ENCODE peak calls at places on chromosomes 16 and 17, in seven cellular contexts. One of them, this sample, is unnamed.

GRCh38 chr17:63498621-63499195 is 21.8 kb downstream of the ACE start:
- DNase-seq in SK-N-SH: no peak
- DNase-seq in GM12878: no peak
- DNase-seq in H1: no peak
- DNase-seq in GM12892: no peak
- DNase-seq in K562: no peak
- DNase-seq in HepG2: peak
- DNase-seq in this sample: no peak

GRCh38 chr17:7133424-7133823 is 18.8 kb upstream of the ASGR2 start:
- DNase-seq in SK-N-SH: peak
- DNase-seq in GM12878: peak
- DNase-seq in H1: no peak
- DNase-seq in GM12892: no peak
- DNase-seq in K562: peak
- DNase-seq in HepG2: peak
- DNase-seq in this sample: no peak

GRCh38 chr17:47604268-47604927 is 45.3 kb upstream of the KPNB1 start:
- DNase-seq in SK-N-SH: peak
- DNase-seq in GM12878: no peak
- DNase-seq in H1: no peak
- DNase-seq in GM12892: no peak
- DNase-seq in K562: no peak
- DNase-seq in HepG2: no peak
- DNase-seq in this sample: no peak

GRCh38 chr17:43661699-43662431 is at the start of gene MEOX1:
- DNase-seq in SK-N-SH: no peak
- DNase-seq in GM12878: peak
- DNase-seq in H1: no peak
- DNase-seq in GM12892: no peak
- DNase-seq in K562: no peak
- DNase-seq in HepG2: no peak
- DNase-seq in this sample: no peak

GRCh38 chr16:74865922-74866598 is 91.4 kb upstream of the FA2H start:
- DNase-seq in SK-N-SH: no peak
- DNase-seq in GM12878: no peak
- DNase-seq in H1: peak
- DNase-seq in GM12892: no peak
- DNase-seq in K562: no peak
- DNase-seq in HepG2: peak
- DNase-seq in this sample: no peak

GRCh38 chr17:207775-208174 is 26.3 kb upstream of the DOC2B start:
- DNase-seq in SK-N-SH: no peak
- DNase-seq in GM12878: no peak
- DNase-seq in H1: no peak
- DNase-seq in GM12892: no peak
- DNase-seq in K562: no peak
- DNase-seq in HepG2: no peak
- DNase-seq in this sample: no peak

GRCh38 chr17:78268960-78269892 is 37.8 kb downstream of the TMEM235 start:
- DNase-seq in SK-N-SH: peak
- DNase-seq in GM12878: no peak
- DNase-seq in H1: peak
- DNase-seq in GM12892: no peak
- DNase-seq in K562: no peak
- DNase-seq in HepG2: no peak
- DNase-seq in this sample: no peak

GRCh38 chr16:4106516-4106915 is 9.7 kb downstream of the ADCY9 start:
- DNase-seq in SK-N-SH: no peak
- DNase-seq in GM12878: no peak
- DNase-seq in H1: no peak
- DNase-seq in GM12892: no peak
- DNase-seq in K562: no peak
- DNase-seq in HepG2: no peak
- DNase-seq in this sample: no peak

GRCh38 chr16:66035096-66035495 is 331.4 kb upstream of the CDH5 start:
- DNase-seq in SK-N-SH: no peak
- DNase-seq in GM12878: no peak
- DNase-seq in H1: no peak
- DNase-seq in GM12892: no peak
- DNase-seq in K562: no peak
- DNase-seq in HepG2: no peak
- DNase-seq in this sample: no peak

GRCh38 chr17:8391711-8392110 is 5.9 kb downstream of the RNF222 start:
- DNase-seq in SK-N-SH: no peak
- DNase-seq in GM12878: no peak
- DNase-seq in H1: no peak
- DNase-seq in GM12892: no peak
- DNase-seq in K562: no peak
- DNase-seq in HepG2: no peak
- DNase-seq in this sample: no peak

GRCh38 chr17:59756236-59756818 is 48.9 kb downstream of the VMP1 start:
- DNase-seq in SK-N-SH: no peak
- DNase-seq in GM12878: no peak
- DNase-seq in H1: no peak
- DNase-seq in GM12892: no peak
- DNase-seq in K562: no peak
- DNase-seq in HepG2: peak
- DNase-seq in this sample: no peak

GRCh38 chr16:56833243-56833970 is 31.6 kb upstream of the SLC12A3 start:
- DNase-seq in SK-N-SH: no peak
- DNase-seq in GM12878: no peak
- DNase-seq in H1: no peak
- DNase-seq in GM12892: no peak
- DNase-seq in K562: no peak
- DNase-seq in HepG2: no peak
- DNase-seq in this sample: no peak

GRCh38 chr17:8839410-8839935 is 28.0 kb downstream of the PIK3R6 start:
- DNase-seq in SK-N-SH: no peak
- DNase-seq in GM12878: no peak
- DNase-seq in H1: peak
- DNase-seq in GM12892: no peak
- DNase-seq in K562: no peak
- DNase-seq in HepG2: no peak
- DNase-seq in this sample: no peak

GRCh38 chr17:62860962-62861873 is 53.1 kb upstream of the MARCHF10 start:
- DNase-seq in SK-N-SH: no peak
- DNase-seq in GM12878: no peak
- DNase-seq in H1: peak
- DNase-seq in GM12892: no peak
- DNase-seq in K562: no peak
- DNase-seq in HepG2: no peak
- DNase-seq in this sample: no peak

GRCh38 chr17:21352221-21352980 is 23.8 kb upstream of the KCNJ12 start:
- DNase-seq in SK-N-SH: no peak
- DNase-seq in GM12878: no peak
- DNase-seq in H1: no peak
- DNase-seq in GM12892: no peak
- DNase-seq in K562: no peak
- DNase-seq in HepG2: no peak
- DNase-seq in this sample: no peak

GRCh38 chr17:21353326-21354010 is 22.7 kb upstream of the KCNJ12 start:
- DNase-seq in SK-N-SH: no peak
- DNase-seq in GM12878: no peak
- DNase-seq in H1: no peak
- DNase-seq in GM12892: no peak
- DNase-seq in K562: no peak
- DNase-seq in HepG2: no peak
- DNase-seq in this sample: no peak

GRCh38 chr17:21351366-21352065 is 24.6 kb upstream of the KCNJ12 start:
- DNase-seq in SK-N-SH: no peak
- DNase-seq in GM12878: no peak
- DNase-seq in H1: no peak
- DNase-seq in GM12892: no peak
- DNase-seq in K562: no peak
- DNase-seq in HepG2: no peak
- DNase-seq in this sample: no peak

GRCh38 chr17:21354796-21355385 is 21.3 kb upstream of the KCNJ12 start:
- DNase-seq in SK-N-SH: no peak
- DNase-seq in GM12878: no peak
- DNase-seq in H1: no peak
- DNase-seq in GM12892: no peak
- DNase-seq in K562: no peak
- DNase-seq in HepG2: no peak
- DNase-seq in this sample: no peak

GRCh38 chr17:21352981-21353265 is 23.2 kb upstream of the KCNJ12 start:
- DNase-seq in SK-N-SH: no peak
- DNase-seq in GM12878: no peak
- DNase-seq in H1: no peak
- DNase-seq in GM12892: no peak
- DNase-seq in K562: no peak
- DNase-seq in HepG2: no peak
- DNase-seq in this sample: no peak
- TF ChIP-seq TAF1 in SK-N-SH: no peak
- TF ChIP-seq TAF1 in GM12878: no peak
- TF ChIP-seq TAF1 in H1: no peak
- TF ChIP-seq TAF1 in GM12892: no peak
- TF ChIP-seq TAF1 in K562: no peak
- TF ChIP-seq TAF1 in HepG2: no peak
- TF ChIP-seq TAF1 in this sample: no peak

GRCh38 chr16:87127061-87127765 is 190.0 kb downstream of the C16orf95 start:
- DNase-seq in SK-N-SH: no peak
- DNase-seq in GM12878: no peak
- DNase-seq in H1: no peak
- DNase-seq in GM12892: no peak
- DNase-seq in K562: no peak
- DNase-seq in HepG2: no peak
- DNase-seq in this sample: no peak
- TF ChIP-seq TAF1 in SK-N-SH: no peak
- TF ChIP-seq TAF1 in GM12878: no peak
- TF ChIP-seq TAF1 in H1: no peak
- TF ChIP-seq TAF1 in GM12892: no peak
- TF ChIP-seq TAF1 in K562: no peak
- TF ChIP-seq TAF1 in HepG2: no peak
- TF ChIP-seq TAF1 in this sample: no peak

DNA sequence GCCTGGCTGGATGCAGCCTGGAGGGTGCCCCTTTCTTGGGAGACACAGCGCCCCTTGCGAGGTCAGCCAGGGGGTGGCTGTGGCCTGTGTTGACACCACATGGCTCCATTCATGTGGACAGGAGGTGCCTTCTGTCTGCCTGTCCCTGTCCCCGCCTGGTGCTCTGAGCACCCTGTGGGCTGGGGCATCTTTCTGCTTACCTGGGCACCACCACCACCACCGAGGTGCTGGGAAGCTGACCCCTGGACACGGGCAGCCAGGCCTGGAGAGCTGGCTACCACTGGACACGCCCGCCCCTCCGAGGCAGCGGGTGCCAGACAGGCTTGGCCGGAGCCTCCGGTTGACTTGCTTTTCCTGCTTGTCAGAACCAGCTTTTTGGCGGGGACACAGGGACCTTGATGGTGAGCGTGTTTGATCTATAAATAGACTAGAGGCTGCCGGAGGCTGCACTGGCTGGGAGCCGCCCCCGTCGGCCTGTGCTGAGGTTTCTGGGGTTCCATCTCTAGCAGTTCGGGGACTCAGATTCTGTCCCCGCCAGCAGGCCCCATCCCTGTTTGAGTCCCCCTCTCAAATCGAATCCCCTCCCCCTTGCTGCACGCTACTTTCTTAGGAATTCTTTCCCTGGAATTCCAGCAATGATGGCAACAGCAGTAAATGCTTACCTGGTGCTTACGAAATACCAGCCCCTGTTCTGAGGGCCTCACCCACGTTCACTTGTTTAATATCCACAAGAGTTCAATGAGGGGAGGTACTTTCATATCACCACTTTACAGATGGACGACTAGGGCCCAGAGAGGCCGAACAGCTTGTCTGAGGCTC is 121.1 kb upstream of the GSE1 start:
- DNase-seq in SK-N-SH: no peak
- DNase-seq in GM12878: no peak
- DNase-seq in H1: no peak
- DNase-seq in GM12892: no peak
- DNase-seq in K562: peak
- DNase-seq in HepG2: peak
- DNase-seq in this sample: no peak
- TF ChIP-seq TAF1 in SK-N-SH: no peak
- TF ChIP-seq TAF1 in GM12878: no peak
- TF ChIP-seq TAF1 in H1: no peak
- TF ChIP-seq TAF1 in GM12892: no peak
- TF ChIP-seq TAF1 in K562: no peak
- TF ChIP-seq TAF1 in HepG2: peak
- TF ChIP-seq TAF1 in this sample: no peak

GRCh38 chr16:734208-734980 is 6.4 kb downstream of the CIAO3 start:
- DNase-seq in SK-N-SH: no peak
- DNase-seq in GM12878: no peak
- DNase-seq in H1: no peak
- DNase-seq in GM12892: no peak
- DNase-seq in K562: no peak
- DNase-seq in HepG2: no peak
- DNase-seq in this sample: no peak

GRCh38 chr16:733382-734207 is 6.7 kb downstream of the HAGHL start:
- DNase-seq in SK-N-SH: peak
- DNase-seq in GM12878: no peak
- DNase-seq in H1: peak
- DNase-seq in GM12892: no peak
- DNase-seq in K562: peak
- DNase-seq in HepG2: no peak
- DNase-seq in this sample: no peak

GRCh38 chr16:730666-731509 is 4.0 kb downstream of the HAGHL start:
- DNase-seq in SK-N-SH: no peak
- DNase-seq in GM12878: no peak
- DNase-seq in H1: no peak
- DNase-seq in GM12892: no peak
- DNase-seq in K562: no peak
- DNase-seq in HepG2: no peak
- DNase-seq in this sample: no peak

GRCh38 chr16:732332-732731 is 5.4 kb downstream of the HAGHL start:
- DNase-seq in SK-N-SH: no peak
- DNase-seq in GM12878: no peak
- DNase-seq in H1: no peak
- DNase-seq in GM12892: no peak
- DNase-seq in K562: no peak
- DNase-seq in HepG2: no peak
- DNase-seq in this sample: no peak

GRCh38 chr16:732936-733335 is 6.0 kb downstream of the HAGHL start:
- DNase-seq in SK-N-SH: no peak
- DNase-seq in GM12878: no peak
- DNase-seq in H1: no peak
- DNase-seq in GM12892: no peak
- DNase-seq in K562: no peak
- DNase-seq in HepG2: no peak
- DNase-seq in this sample: no peak
- TF ChIP-seq TAF1 in SK-N-SH: no peak
- TF ChIP-seq TAF1 in GM12878: no peak
- TF ChIP-seq TAF1 in H1: no peak
- TF ChIP-seq TAF1 in GM12892: no peak
- TF ChIP-seq TAF1 in K562: no peak
- TF ChIP-seq TAF1 in HepG2: no peak
- TF ChIP-seq TAF1 in this sample: no peak

This sample was measured in GM12891.